ENCODE peak calls at places on chromosomes 5 and 9, in eight cellular contexts. S, A, V, D, L, H, U and J are unnamed samples.

GRCh38 chr5:111734013-111734412 is 23.0 kb downstream of the NREP start:
- DNase-seq in S (peak; percentile 58), A (no peak), V (no peak), D (no peak), L (no peak), H (no peak), U (no peak), J (no peak)

GRCh38 chr9:134189475-134190231 is 25.3 kb upstream of the RNU6ATAC start:
- DNase-seq in S (no peak), A (no peak), V (no peak), D (no peak), L (no peak), H (no peak), U (no peak), J (peak; percentile 60)

GRCh38 chr5:175444060-175444904 is at the start of gene DRD1:
- DNase-seq in S (no peak), A (peak; percentile 64), V (no peak), D (peak; percentile 19), L (no peak), H (no peak), U (peak; percentile 81), J (peak; percentile 94)

GRCh38 chr9:116566677-116567488 is 120.2 kb upstream of the TRIM32 start:
- DNase-seq in S (no peak), A (no peak), V (no peak), D (peak; percentile 64), L (no peak), H (no peak), U (no peak), J (peak; percentile 32)

GRCh38 chr9:93958121-93958874 is 3.1 kb upstream of the BARX1 start:
- DNase-seq in S (no peak), A (no peak), V (no peak), D (no peak), L (no peak), H (no peak), U (peak; percentile 50), J (peak; percentile 82)

GRCh38 chr5:73321757-73322452 is 126.7 kb downstream of the FOXD1 start:
- DNase-seq in S (no peak), A (no peak), V (peak; percentile 53), D (peak; percentile 58), L (peak; percentile 95), H (peak; percentile 74), U (no peak), J (no peak)

GRCh38 chr9:35484406-35484805 is 5.5 kb upstream of the RUSC2 start:
- DNase-seq in S (no peak), A (no peak), V (no peak), D (no peak), L (no peak), H (no peak), U (no peak), J (no peak)

GRCh38 chr9:8857330-8858249 is 1058.0 kb upstream of the DMAC1 start:
- DNase-seq in S (no peak), A (peak; percentile 39), V (no peak), D (peak; percentile 6), L (no peak), H (no peak), U (peak; percentile 24), J (peak; percentile 27)

GRCh38 chr5:80192507-80193241 is 63.2 kb downstream of the SERINC5 start:
- DNase-seq in S (no peak), A (no peak), V (no peak), D (no peak), L (no peak), H (no peak), U (no peak), J (no peak)

GRCh38 chr9:110891760-110892159 is 146.5 kb downstream of the LPAR1 start:
- DNase-seq in S (no peak), A (no peak), V (peak; percentile 27), D (no peak), L (no peak), H (no peak), U (no peak), J (no peak)

GRCh38 chr5:176500511-176500910 is 36.7 kb downstream of the RNF44 start:
- DNase-seq in S (no peak), A (no peak), V (no peak), D (no peak), L (no peak), H (no peak), U (no peak), J (no peak)

GRCh38 chr5:178440163-178440545 is 150.0 kb downstream of the COL23A1 start:
- DNase-seq in S (no peak), A (no peak), V (no peak), D (no peak), L (no peak), H (no peak), U (no peak), J (no peak)

GRCh38 chr5:84028093-84028492 is 307.4 kb upstream of the HAPLN1 start:
- DNase-seq in S (no peak), A (no peak), V (no peak), D (no peak), L (peak; percentile 63), H (peak; percentile 17), U (no peak), J (no peak)

GRCh38 chr9:93031629-93032431 is 26.7 kb upstream of the SUSD3 start:
- DNase-seq in S (no peak), A (no peak), V (no peak), D (no peak), L (no peak), H (no peak), U (no peak), J (no peak)

GRCh38 chr5:56123531-56124243 is 109.4 kb downstream of the ANKRD55 start:
- DNase-seq in S (peak; percentile 24), A (no peak), V (peak; percentile 93), D (peak; percentile 93), L (peak; percentile 99), H (peak; percentile 99), U (no peak), J (no peak)

GRCh38 chr9:89497181-89497963 is 541 bp downstream of the SEMA4D start:
- DNase-seq in S (no peak), A (no peak), V (no peak), D (no peak), L (no peak), H (no peak), U (peak; percentile 58), J (peak; percentile 88)

GRCh38 chr5:9358961-9359686 is 186.8 kb downstream of the SEMA5A start:
- DNase-seq in S (no peak), A (no peak), V (no peak), D (no peak), L (peak; percentile 73), H (peak; percentile 39), U (no peak), J (no peak)

GRCh38 chr5:67474597-67475238 is 278.1 kb upstream of the CD180 start:
- DNase-seq in S (no peak), A (no peak), V (no peak), D (no peak), L (no peak), H (no peak), U (no peak), J (no peak)

GRCh38 chr9:106883626-106884190 is 20.7 kb downstream of the ZNF462 start:
- DNase-seq in S (no peak), A (no peak), V (no peak), D (no peak), L (no peak), H (no peak), U (no peak), J (no peak)

GRCh38 chr9:25472085-25472607 is 206.1 kb downstream of the TUSC1 start:
- DNase-seq in S (no peak), A (no peak), V (no peak), D (no peak), L (no peak), H (no peak), U (no peak), J (no peak)

GRCh38 chr9:133155156-133155555 is 8.6 kb downstream of the GBGT1 start:
- DNase-seq in S (no peak), A (no peak), V (no peak), D (no peak), L (no peak), H (no peak), U (no peak), J (peak; percentile 33)

GRCh38 chr5:25516136-25516535 is 871.4 kb upstream of the CDH10 start:
- DNase-seq in S (no peak), A (no peak), V (no peak), D (no peak), L (no peak), H (no peak), U (no peak), J (no peak)

GRCh38 chr5:17398866-17399835 is 98.9 kb upstream of the TAF11L2 start:
- DNase-seq in S (no peak), A (no peak), V (no peak), D (no peak), L (no peak), H (no peak), U (no peak), J (no peak)

GRCh38 chr5:175652741-175653663 is 4.9 kb upstream of the HRH2 start:
- DNase-seq in S (no peak), A (no peak), V (no peak), D (no peak), L (no peak), H (peak; percentile 34), U (no peak), J (no peak)